ENCODE peak calls at places on chromosome 7, in six cellular contexts. P is activated CD4-positive, alpha-beta T cell treated with anti-CD3 and anti-CD28 coated beads, Interleukin-2, amount 50 U/mL, for 24 hours; O is bronchial epithelial cell; K is AG08396; B is WTC11; R is activated T-cell treated with anti-CD3 and anti-CD28 coated beads, Interleukin-2, amount 50 U/mL, for 4 hours. M is an unnamed sample.

GRCh38 chr7:79736418-79736817 is 283.0 kb upstream of the MAGI2 start:
- DNase-seq in P (no peak), O (no peak), K (no peak), B (no peak), R (no peak), M (no peak)

GRCh38 chr7:155602156-155602555 is 42.3 kb upstream of the RBM33 start:
- DNase-seq in P (no peak), O (no peak), K (no peak), B (no peak), R (no peak), M (no peak)

GRCh38 chr7:47080816-47081215 is 501.1 kb downstream of the TNS3 start:
- DNase-seq in P (no peak), O (no peak), K (peak), B (no peak), R (no peak), M (no peak)

GRCh38 chr7:37987732-37988131 is 67.3 kb downstream of the EPDR1 start:
- DNase-seq in P (no peak), O (peak), K (no peak), B (no peak), R (no peak), M (peak)

GRCh38 chr7:156612930-156613329 is 27.6 kb upstream of the RNF32 start:
- DNase-seq in P (peak), O (no peak), K (no peak), B (no peak), R (peak), M (no peak)

GRCh38 chr7:19762631-19763030 is 10.8 kb downstream of the TMEM196 start:
- DNase-seq in P (no peak), O (no peak), K (no peak), B (no peak), R (no peak), M (no peak)

GRCh38 chr7:2142386-2142785 is 90.4 kb downstream of the MAD1L1 start:
- DNase-seq in P (no peak), O (no peak), K (no peak), B (no peak), R (no peak), M (no peak)

GRCh38 chr7:80206763-80207162 is 72.1 kb downstream of the GNAI1 start:
- DNase-seq in P (no peak), O (no peak), K (no peak), B (no peak), R (no peak), M (no peak)

GRCh38 chr7:27062946-27063345 is 32.9 kb downstream of the HOXA1 start:
- DNase-seq in P (no peak), O (no peak), K (no peak), B (no peak), R (no peak), M (no peak)

GRCh38 chr7:47710201-47710935 is 128.5 kb upstream of the TNS3 start:
- DNase-seq in P (no peak), O (no peak), K (no peak), B (no peak), R (no peak), M (no peak)

M was measured in epithelial cell of prostate.